ENCODE peak calls at places on chromosomes 16 and 17, in six cellular contexts. J is lower leg skin, L is PC-3, U is stomach, K is osteoblast, F is ascending aorta. H is an unnamed sample.

GRCh38 chr16:4021070-4021779 is 95.0 kb downstream of the ADCY9 start:
- DNase-seq in J (peak), L (peak), U (peak), F (no peak), K (peak), H (no peak)

GRCh38 chr16:53090591-53091507 is 36.1 kb downstream of the CHD9 start:
- DNase-seq in F (peak), L (no peak), U (peak), J (peak), K (peak), H (peak)

GRCh38 chr17:39666601-39667261 is 1.5 kb upstream of the PNMT start:
- DNase-seq in F (peak), K (peak), U (no peak), J (no peak), L (no peak), H (peak)

GRCh38 chr16:48053346-48053745 is 102.4 kb downstream of the ABCC12 start:
- DNase-seq in J (no peak), L (peak), F (no peak), U (no peak), K (no peak), H (peak)

GRCh38 chr17:36153887-36154576 is 22.4 kb downstream of the TBC1D3B start:
- DNase-seq in F (no peak), K (no peak), U (no peak), L (no peak), J (no peak), H (no peak)

GRCh38 chr16:64397945-64398508 is 723.8 kb downstream of the CDH11 start:
- DNase-seq in F (no peak), L (peak), J (no peak), K (no peak), U (no peak), H (no peak)

GRCh38 chr16:84383106-84383505 is 14.8 kb downstream of the ATP2C2 start:
- DNase-seq in J (no peak), L (no peak), U (no peak), K (no peak), F (no peak), H (no peak)

GRCh38 chr16:21083729-21084268 is 66.8 kb downstream of the DNAH3 start:
- DNase-seq in K (peak), L (peak), J (peak), F (peak), U (peak), H (peak)

GRCh38 chr16:700684-701584 is 4.7 kb downstream of the FBXL16 start:
- DNase-seq in J (no peak), L (no peak), U (no peak), K (peak), F (no peak), H (no peak)

GRCh38 chr17:752620-753219 is 656 bp upstream of the GEMIN4 start:
- DNase-seq in L (no peak), F (peak), K (peak), U (peak), J (peak), H (peak)

GRCh38 chr17:65514541-65514940 is 46.9 kb downstream of the AXIN2 start:
- DNase-seq in U (no peak), F (peak), J (no peak), K (no peak), L (no peak), H (no peak)

GRCh38 chr16:57764006-57764340 is 28.4 kb downstream of the KATNB1 start:
- DNase-seq in F (no peak), L (no peak), J (no peak), U (no peak), K (no peak), H (no peak)

GRCh38 chr17:41655611-41656111 is 31.3 kb upstream of the KRT17 start:
- DNase-seq in U (peak), K (peak), F (no peak), L (peak), J (peak), H (no peak)

GRCh38 chr16:3066440-3066748 is 954 bp downstream of the IL32 start:
- DNase-seq in L (no peak), U (no peak), F (no peak), J (no peak), K (peak), H (no peak)

GRCh38 chr16:55562936-55563335 is 3.5 kb upstream of the CAPNS2 start:
- DNase-seq in U (no peak), J (no peak), L (no peak), F (no peak), K (no peak), H (no peak)

GRCh38 chr17:37147301-37147812 is 198.6 kb downstream of the AATF start:
- DNase-seq in U (no peak), F (no peak), L (peak), J (no peak), K (no peak), H (no peak)

GRCh38 chr16:72278301-72278700 is 106.3 kb upstream of the PMFBP1 start:
- DNase-seq in F (no peak), L (no peak), U (no peak), K (no peak), J (no peak), H (no peak)

GRCh38 chr16:57335361-57335760 is 23.2 kb upstream of the CCL22 start:
- DNase-seq in J (no peak), U (no peak), K (no peak), L (no peak), F (no peak), H (no peak)

GRCh38 chr16:30526137-30526822 is at the start of gene ZNF768:
- DNase-seq in U (no peak), J (no peak), L (peak), F (no peak), K (peak), H (peak)

GRCh38 chr17:81899514-81900166 is 2.4 kb upstream of the NPB start:
- DNase-seq in F (peak), U (no peak), K (peak), L (no peak), J (no peak), H (no peak)

GRCh38 chr17:38322156-38322779 is 21.5 kb downstream of the GPR179 start:
- DNase-seq in J (no peak), K (peak), U (peak), L (peak), F (peak), H (peak)

GRCh38 chr17:17758443-17758842 is 77.2 kb downstream of the RAI1 start:
- DNase-seq in F (no peak), L (no peak), U (no peak), K (no peak), J (no peak), H (no peak)

GRCh38 chr16:77794586-77794985 is 6.2 kb downstream of the VAT1L start:
- DNase-seq in J (no peak), L (peak), U (no peak), F (no peak), K (no peak), H (no peak)

GRCh38 chr16:27230562-27230991 is 27.3 kb downstream of the KDM8 start:
- DNase-seq in F (no peak), K (no peak), J (no peak), U (peak), L (no peak), H (no peak)

GRCh38 chr17:80890551-80890930 is 101.1 kb upstream of the CHMP6 start:
- DNase-seq in J (no peak), F (no peak), L (no peak), U (no peak), K (peak), H (no peak)

GRCh38 chr17:80888276-80889160 is 103.1 kb upstream of the CHMP6 start:
- DNase-seq in L (no peak), J (no peak), F (no peak), K (peak), U (no peak), H (no peak)

GRCh38 chr17:80891096-80892018 is 100.3 kb upstream of the CHMP6 start:
- DNase-seq in J (peak), L (peak), K (peak), U (peak), F (no peak), H (peak)

GRCh38 chr17:80889231-80889896 is 102.3 kb upstream of the CHMP6 start:
- DNase-seq in F (no peak), L (no peak), U (no peak), K (peak), J (no peak), H (no peak)

GRCh38 chr17:80889897-80890550 is 101.6 kb upstream of the CHMP6 start:
- DNase-seq in J (no peak), K (no peak), L (no peak), F (no peak), U (no peak), H (no peak)
- H3K4me3 ChIP-seq in J (no peak), K (no peak), L (no peak), F (no peak), U (no peak), H (no peak)

GRCh38 chr17:27994586-27994985 is 47.9 kb upstream of the NLK start:
- DNase-seq in U (no peak), L (no peak), J (no peak), K (no peak), F (no peak), H (no peak)
- TF ChIP-seq CTCF in U (no peak), L (no peak), J (no peak), K (no peak), F (no peak), H (no peak)

DNA sequence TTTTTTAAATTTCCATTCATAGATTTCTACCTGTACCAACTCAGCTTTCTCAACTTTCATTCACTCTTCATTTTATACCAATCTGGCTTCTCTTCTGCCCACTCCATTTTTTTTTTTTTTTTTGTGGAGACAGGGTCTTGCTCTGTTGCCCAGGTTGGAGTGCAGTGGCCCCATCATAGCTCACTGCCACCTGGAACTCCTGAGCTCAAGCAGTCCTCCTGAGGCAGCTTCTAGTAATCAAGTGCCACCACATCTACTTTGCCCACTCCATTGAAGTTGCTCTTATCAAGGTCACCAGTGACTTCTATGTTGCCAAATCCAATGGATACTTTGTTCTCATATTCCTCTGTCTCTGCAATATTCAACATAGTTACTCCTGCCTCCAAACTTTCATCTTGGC is 1.7 kb downstream of the SUPT6H start:
- DNase-seq in L (no peak), K (no peak), U (no peak), J (no peak), F (no peak), H (no peak)
- H3K4me3 ChIP-seq in L (peak), K (no peak), U (no peak), J (no peak), F (peak), H (no peak)

DNA sequence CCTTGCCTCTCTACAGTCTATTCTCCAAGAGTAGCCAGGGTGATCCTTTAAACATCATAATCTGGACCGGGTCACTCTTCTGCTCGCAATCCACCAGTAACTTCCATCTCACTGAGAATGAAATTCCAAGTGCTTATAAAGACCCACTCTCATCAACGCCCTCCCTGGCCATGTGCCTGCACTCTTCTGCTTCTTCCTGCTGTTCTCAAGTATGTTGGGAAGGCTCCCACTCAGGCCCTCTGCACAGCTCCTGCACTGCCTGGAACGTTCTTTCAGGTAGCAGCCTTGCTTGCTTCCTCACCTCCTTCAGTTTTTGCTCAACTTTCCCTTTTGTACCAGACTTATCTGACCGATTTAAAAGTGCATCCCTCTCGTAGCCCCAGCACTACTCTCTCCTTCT is 44.4 kb downstream of the BRD7 start:
- DNase-seq in F (no peak), J (no peak), L (no peak), U (no peak), K (no peak), H (no peak)
- TF ChIP-seq CTCF in F (no peak), J (no peak), L (no peak), U (no peak), K (no peak), H (no peak)

DNA sequence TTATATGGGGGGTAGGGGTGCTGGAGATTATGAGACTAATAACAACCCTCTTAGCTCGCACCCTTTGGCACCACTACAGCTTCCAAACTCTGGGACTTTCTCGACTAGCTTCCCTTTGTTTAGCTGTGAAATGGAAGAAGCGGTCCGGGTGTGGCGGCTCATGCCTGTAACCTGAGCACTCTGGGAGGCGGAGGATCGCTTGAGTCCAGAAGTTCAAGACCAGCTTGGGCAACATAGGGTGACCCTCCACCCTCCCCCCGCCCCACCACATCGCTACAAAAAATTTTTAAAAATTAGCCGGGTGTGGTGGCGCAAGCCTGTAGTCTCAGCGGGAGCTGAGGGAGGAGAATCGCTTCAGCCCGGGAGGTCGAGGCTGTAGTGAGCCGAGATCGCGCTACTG is 807 bp upstream of the CDH3 start:
- DNase-seq in J (no peak), F (no peak), K (no peak), L (no peak), U (no peak), H (no peak)
- H3K4me3 ChIP-seq in J (no peak), F (no peak), K (no peak), L (peak), U (peak), H (no peak)

GRCh38 chr17:34306466-34306865 is 12.8 kb upstream of the CCL8 start:
- DNase-seq in L (peak), K (no peak), F (peak), U (no peak), J (no peak), H (peak)
- TF ChIP-seq CTCF in L (no peak), K (peak), F (peak), U (no peak), J (no peak), H (peak)

DNA sequence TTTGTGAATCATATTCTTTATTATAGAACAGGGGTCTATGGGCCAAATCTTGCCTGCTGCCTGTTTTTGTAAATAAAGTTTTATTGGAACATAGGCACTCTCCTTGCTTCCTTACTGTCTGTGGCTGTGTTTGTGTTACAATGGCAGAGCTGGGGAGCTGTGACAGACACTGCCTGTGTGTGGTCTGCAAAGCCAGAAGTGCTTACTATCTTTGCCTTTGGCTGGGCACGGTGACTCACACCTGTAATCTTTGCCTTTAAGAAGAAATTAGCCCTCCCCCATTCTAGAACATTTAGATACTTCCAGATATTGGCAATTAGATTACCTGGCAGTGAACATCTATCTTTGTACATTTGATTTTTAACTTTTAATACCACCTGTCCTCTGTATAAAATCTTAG is 308.3 kb downstream of the FOXL1 start:
- DNase-seq in K (no peak), J (no peak), F (no peak), U (no peak), L (peak), H (no peak)
- H3K4me3 ChIP-seq in K (no peak), J (no peak), F (no peak), U (no peak), L (no peak), H (no peak)

GRCh38 chr16:13018026-13018425 is 116.6 kb downstream of the SHISA9 start:
- DNase-seq in F (no peak), K (no peak), L (no peak), J (no peak), U (no peak), H (no peak)
- TF ChIP-seq CTCF in F (no peak), K (no peak), L (no peak), J (no peak), U (no peak), H (no peak)

GRCh38 chr16:28504707-28505404 is 1.8 kb downstream of the IL27 start:
- DNase-seq in U (no peak), J (no peak), L (peak), K (peak), F (no peak), H (no peak)

GRCh38 chr16:28501258-28502232 is 5.1 kb downstream of the IL27 start:
- DNase-seq in U (no peak), L (no peak), F (no peak), K (peak), J (no peak), H (no peak)

GRCh38 chr16:28503470-28504259 is 3.0 kb downstream of the IL27 start:
- DNase-seq in F (no peak), L (no peak), U (no peak), J (no peak), K (peak), H (no peak)

GRCh38 chr16:28499854-28500253 is 5.4 kb downstream of the APOBR start:
- DNase-seq in K (no peak), F (no peak), J (no peak), L (no peak), U (no peak), H (no peak)

GRCh38 chr16:28502290-28502689 is 4.3 kb downstream of the IL27 start:
- DNase-seq in F (no peak), U (no peak), J (no peak), L (no peak), K (peak), H (no peak)
- H3K4me3 ChIP-seq in F (no peak), U (no peak), J (no peak), L (no peak), K (no peak), H (no peak)